ENCODE peak calls at places on chromosomes 3 and 15, in seven cellular contexts. One of them, this sample, is unnamed.

GRCh38 chr3:42120866-42121265 is 29.7 kb downstream of the TRAK1 start:
- DNase-seq in stimulated activated CD8-positive, alpha-beta memory T cell treated with anti-CD3 and anti-CD28 coated beads, Interleukin-2, amount 100 ng/mL, for 48 hours: no peak
- DNase-seq in dermis blood vessel endothelial cell: peak
- DNase-seq in NCI-H460: no peak
- DNase-seq in SW480: no peak
- DNase-seq in COR-L47: no peak
- DNase-seq in AG04450: no peak
- DNase-seq in this sample: no peak

GRCh38 chr3:67415504-67415903 is 238.9 kb downstream of the SUCLG2 start:
- DNase-seq in SW480: no peak
- DNase-seq in NCI-H460: no peak
- DNase-seq in stimulated activated CD8-positive, alpha-beta memory T cell treated with anti-CD3 and anti-CD28 coated beads, Interleukin-2, amount 100 ng/mL, for 48 hours: no peak
- DNase-seq in COR-L47: no peak
- DNase-seq in AG04450: peak
- DNase-seq in dermis blood vessel endothelial cell: no peak
- DNase-seq in this sample: no peak

GRCh38 chr3:187735837-187736236 is 9.4 kb downstream of the BCL6 start:
- DNase-seq in COR-L47: no peak
- DNase-seq in AG04450: no peak
- DNase-seq in stimulated activated CD8-positive, alpha-beta memory T cell treated with anti-CD3 and anti-CD28 coated beads, Interleukin-2, amount 100 ng/mL, for 48 hours: no peak
- DNase-seq in NCI-H460: no peak
- DNase-seq in dermis blood vessel endothelial cell: no peak
- DNase-seq in SW480: no peak
- DNase-seq in this sample: no peak

GRCh38 chr15:99704444-99704838 is 28.8 kb downstream of the LYSMD4 start:
- DNase-seq in COR-L47: peak
- DNase-seq in AG04450: peak
- DNase-seq in stimulated activated CD8-positive, alpha-beta memory T cell treated with anti-CD3 and anti-CD28 coated beads, Interleukin-2, amount 100 ng/mL, for 48 hours: no peak
- DNase-seq in SW480: peak
- DNase-seq in NCI-H460: peak
- DNase-seq in dermis blood vessel endothelial cell: peak
- DNase-seq in this sample: peak

GRCh38 chr3:52153389-52154096 is 680 bp downstream of the POC1A start:
- DNase-seq in AG04450: no peak
- DNase-seq in SW480: peak
- DNase-seq in COR-L47: peak
- DNase-seq in stimulated activated CD8-positive, alpha-beta memory T cell treated with anti-CD3 and anti-CD28 coated beads, Interleukin-2, amount 100 ng/mL, for 48 hours: no peak
- DNase-seq in NCI-H460: no peak
- DNase-seq in dermis blood vessel endothelial cell: peak
- DNase-seq in this sample: peak

GRCh38 chr3:66555214-66555844 is 54.5 kb upstream of the LRIG1 start:
- DNase-seq in NCI-H460: no peak
- DNase-seq in AG04450: no peak
- DNase-seq in stimulated activated CD8-positive, alpha-beta memory T cell treated with anti-CD3 and anti-CD28 coated beads, Interleukin-2, amount 100 ng/mL, for 48 hours: no peak
- DNase-seq in dermis blood vessel endothelial cell: no peak
- DNase-seq in SW480: no peak
- DNase-seq in COR-L47: no peak
- DNase-seq in this sample: no peak

GRCh38 chr3:129703913-129704312 is 97.4 kb upstream of the PLXND1 start:
- DNase-seq in COR-L47: no peak
- DNase-seq in stimulated activated CD8-positive, alpha-beta memory T cell treated with anti-CD3 and anti-CD28 coated beads, Interleukin-2, amount 100 ng/mL, for 48 hours: no peak
- DNase-seq in NCI-H460: no peak
- DNase-seq in dermis blood vessel endothelial cell: no peak
- DNase-seq in SW480: no peak
- DNase-seq in AG04450: no peak
- DNase-seq in this sample: no peak

GRCh38 chr3:54225841-54226528 is 103.6 kb downstream of the CACNA2D3 start:
- DNase-seq in COR-L47: no peak
- DNase-seq in NCI-H460: no peak
- DNase-seq in SW480: no peak
- DNase-seq in AG04450: no peak
- DNase-seq in stimulated activated CD8-positive, alpha-beta memory T cell treated with anti-CD3 and anti-CD28 coated beads, Interleukin-2, amount 100 ng/mL, for 48 hours: no peak
- DNase-seq in dermis blood vessel endothelial cell: no peak
- DNase-seq in this sample: no peak

GRCh38 chr3:127761101-127761802 is 61.1 kb downstream of the MGLL start:
- DNase-seq in SW480: no peak
- DNase-seq in stimulated activated CD8-positive, alpha-beta memory T cell treated with anti-CD3 and anti-CD28 coated beads, Interleukin-2, amount 100 ng/mL, for 48 hours: no peak
- DNase-seq in dermis blood vessel endothelial cell: no peak
- DNase-seq in NCI-H460: no peak
- DNase-seq in AG04450: no peak
- DNase-seq in COR-L47: no peak
- DNase-seq in this sample: no peak

GRCh38 chr3:194111336-194111735 is 24.6 kb upstream of the HES1 start:
- DNase-seq in NCI-H460: no peak
- DNase-seq in SW480: no peak
- DNase-seq in AG04450: no peak
- DNase-seq in dermis blood vessel endothelial cell: no peak
- DNase-seq in COR-L47: no peak
- DNase-seq in stimulated activated CD8-positive, alpha-beta memory T cell treated with anti-CD3 and anti-CD28 coated beads, Interleukin-2, amount 100 ng/mL, for 48 hours: no peak
- DNase-seq in this sample: no peak

GRCh38 chr15:65979837-65980236 is 110.5 kb downstream of the RAB11A start:
- DNase-seq in NCI-H460: no peak
- DNase-seq in COR-L47: no peak
- DNase-seq in dermis blood vessel endothelial cell: no peak
- DNase-seq in SW480: no peak
- DNase-seq in AG04450: no peak
- DNase-seq in stimulated activated CD8-positive, alpha-beta memory T cell treated with anti-CD3 and anti-CD28 coated beads, Interleukin-2, amount 100 ng/mL, for 48 hours: no peak
- DNase-seq in this sample: no peak

GRCh38 chr15:67670647-67671305 is 128.3 kb downstream of the MAP2K5 start:
- DNase-seq in SW480: no peak
- DNase-seq in COR-L47: no peak
- DNase-seq in dermis blood vessel endothelial cell: no peak
- DNase-seq in NCI-H460: no peak
- DNase-seq in AG04450: no peak
- DNase-seq in stimulated activated CD8-positive, alpha-beta memory T cell treated with anti-CD3 and anti-CD28 coated beads, Interleukin-2, amount 100 ng/mL, for 48 hours: no peak
- DNase-seq in this sample: no peak